ENCODE peak calls at places on chromosomes 2 and 18, in five cellular contexts. V, C, A, D and H are unnamed samples. For H3K4me1, the result is how much of the 10 kb centered on the place peaks cover.

GRCh38 chr2:192697880-192698279 is 503.1 kb upstream of the TMEFF2 start:
- DNase-seq in V (no peak), C (no peak), A (no peak), D (no peak), H (no peak)

GRCh38 chr2:188122983-188123382 is 168.7 kb upstream of the GULP1 start:
- DNase-seq in V (no peak), C (no peak), A (no peak), D (no peak), H (no peak)

GRCh38 chr2:64604929-64605550 is 48.7 kb downstream of the SERTAD2 start:
- DNase-seq in V (peak), C (no peak), A (peak), D (no peak), H (no peak)

GRCh38 chr2:241508240-241508509 is 209 bp downstream of the STK25 start:
- DNase-seq in V (no peak), C (no peak), A (no peak), D (no peak), H (no peak)

GRCh38 chr2:9771481-9772017 is 71.7 kb upstream of the TAF1B start:
- DNase-seq in V (no peak), C (no peak), A (peak), D (no peak), H (peak)

GRCh38 chr2:182132605-182133004 is 147.0 kb downstream of the PPP1R1C start:
- DNase-seq in V (no peak), C (no peak), A (peak), D (no peak), H (no peak)

GRCh38 chr18:8882632-8883408 is 177.5 kb downstream of the MTCL1 start:
- DNase-seq in V (peak), C (no peak), A (peak), D (no peak), H (peak)

GRCh38 chr2:152354069-152354755 is 19.2 kb downstream of the FMNL2 start:
- DNase-seq in V (no peak), C (no peak), A (no peak), D (no peak), H (no peak)

GRCh38 chr2:239765076-239765845 is 259.9 kb downstream of the NDUFA10 start:
- DNase-seq in V (no peak), C (no peak), A (no peak), D (no peak), H (no peak)

GRCh38 chr18:39611381-39612090 is 2045.9 kb upstream of the CELF4 start:
- DNase-seq in V (no peak), C (no peak), A (no peak), D (no peak), H (no peak)

GRCh38 chr18:59927246-59927825 is 27.5 kb downstream of the PMAIP1 start:
- DNase-seq in V (no peak), C (no peak), A (no peak), D (no peak), H (no peak)

GRCh38 chr18:53018791-53019190 is 678.8 kb downstream of the DCC start:
- DNase-seq in V (no peak), C (peak), A (no peak), D (no peak), H (no peak)

GRCh38 chr2:215702116-215702905 is 266.4 kb upstream of the FN1 start:
- DNase-seq in V (no peak), C (no peak), A (no peak), D (no peak), H (no peak)

GRCh38 chr2:240455227-240455718 is 19.8 kb downstream of the GPC1 start:
- DNase-seq in V (no peak), C (no peak), A (no peak), D (no peak), H (peak)

GRCh38 chr2:216665717-216666116 is 29.6 kb downstream of the IGFBP5 start:
- DNase-seq in V (peak), C (peak), A (no peak), D (no peak), H (no peak)

GRCh38 chr2:160252278-160252887 is 52.3 kb upstream of the ITGB6 start:
- DNase-seq in V (no peak), C (no peak), A (peak), D (no peak), H (no peak)

GRCh38 chr2:36338827-36339145 is 16.8 kb upstream of the CRIM1 start:
- DNase-seq in V (no peak), C (no peak), A (no peak), D (no peak), H (no peak)

GRCh38 chr2:170567427-170567826 is 147.7 kb upstream of the SP5 start:
- DNase-seq in V (peak), C (no peak), A (no peak), D (no peak), H (no peak)

GRCh38 chr18:45506951-45507350 is 108.3 kb upstream of the SLC14A2 start:
- DNase-seq in V (no peak), C (no peak), A (no peak), D (no peak), H (no peak)

GRCh38 chr2:219911541-219911940 is 284.1 kb downstream of the SLC4A3 start:
- DNase-seq in V (no peak), C (no peak), A (no peak), D (no peak), H (no peak)

GRCh38 chr2:33180915-33181314 is 234.2 kb downstream of the LTBP1 start:
- DNase-seq in V (no peak), C (no peak), A (no peak), D (no peak), H (no peak)

GRCh38 chr18:59690216-59691045 is 6.8 kb downstream of the CCBE1 start:
- DNase-seq in V (no peak), C (peak), A (peak), D (no peak), H (peak)

GRCh38 chr18:26460449-26461091 is 87.8 kb downstream of the KCTD1 start:
- DNase-seq in V (peak), C (no peak), A (no peak), D (no peak), H (no peak)

DNA sequence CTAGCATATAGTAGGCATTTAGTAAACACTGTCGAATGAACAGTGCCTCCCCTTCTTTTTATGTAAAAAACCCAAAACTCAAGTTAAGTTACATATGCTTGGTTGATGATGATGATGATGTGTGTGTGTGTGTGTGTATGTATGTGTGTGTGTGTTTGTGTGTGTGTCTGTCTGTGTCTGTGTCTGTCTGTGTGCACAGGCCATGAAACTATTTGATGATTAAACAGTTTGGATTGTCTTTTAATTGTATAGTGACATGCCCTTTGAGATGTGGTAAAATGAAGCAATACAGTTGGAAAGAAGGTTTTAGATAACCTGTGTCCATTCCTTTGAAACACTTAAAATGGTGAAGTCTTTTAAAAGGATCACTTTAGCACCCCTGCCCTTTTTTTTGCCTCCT is 105.6 kb downstream of the MAP4K4 start:
- DNase-seq in V (no peak), C (no peak), A (no peak), D (no peak), H (no peak)
- H3K4me1 ChIP-seq in V (under half), C (under half), A (under half), D (under half), H (under half)

GRCh38 chr18:75219684-75220083 is 9.1 kb downstream of the TSHZ1 start:
- DNase-seq in V (no peak), C (no peak), A (no peak), D (no peak), H (no peak)
- H3K4me1 ChIP-seq in V (under half), C (under half), A (under half), D (under half), H (under half)

GRCh38 chr2:78977661-78978145 is 47.8 kb upstream of the REG3G start:
- DNase-seq in V (no peak), C (no peak), A (no peak), D (no peak), H (no peak)

GRCh38 chr2:78980871-78981270 is 44.6 kb upstream of the REG3G start:
- DNase-seq in V (no peak), C (no peak), A (no peak), D (no peak), H (no peak)

GRCh38 chr2:78978340-78978739 is 47.2 kb upstream of the REG3G start:
- DNase-seq in V (no peak), C (peak), A (no peak), D (no peak), H (no peak)

GRCh38 chr2:78982638-78983330 is 42.7 kb upstream of the REG3G start:
- DNase-seq in V (no peak), C (no peak), A (no peak), D (no peak), H (no peak)

DNA sequence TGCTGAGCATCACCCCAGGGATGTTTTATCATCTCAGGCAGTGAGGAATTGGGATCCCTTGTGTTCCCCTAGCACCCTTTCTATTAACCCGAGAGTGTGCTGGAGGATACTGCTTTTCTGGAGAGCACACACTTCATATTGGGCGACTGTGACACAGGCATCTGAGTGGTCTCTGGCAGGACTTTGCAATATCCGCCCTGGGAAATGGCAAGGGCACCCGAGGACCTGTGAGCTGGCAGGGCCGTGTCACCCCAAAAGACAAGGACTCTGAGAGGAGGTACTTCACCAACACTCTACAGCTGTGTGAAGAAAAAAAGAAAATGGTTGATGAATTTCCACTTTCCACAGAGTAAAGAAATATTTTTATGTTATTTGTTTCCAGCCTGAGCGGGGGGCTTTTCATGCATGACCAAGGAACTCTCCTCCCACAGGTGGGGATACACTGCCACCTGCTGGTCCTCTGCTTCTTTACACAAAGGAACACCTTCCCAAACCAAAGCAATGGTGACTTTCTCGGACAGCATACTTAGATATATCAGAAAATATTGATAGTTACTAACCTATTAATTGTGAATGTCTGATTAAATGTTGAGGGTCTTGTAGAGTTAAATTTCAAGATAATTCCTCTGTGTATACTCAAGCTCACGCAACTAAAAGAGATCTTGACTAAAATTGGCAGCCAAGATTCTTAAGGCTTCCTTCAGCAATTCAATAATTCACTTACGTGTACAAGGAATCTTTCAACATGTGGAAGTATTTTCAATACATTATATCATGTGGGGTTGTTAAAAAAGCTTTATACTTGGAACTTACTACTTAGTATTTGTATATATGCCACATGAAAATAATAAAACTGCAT is 45.9 kb upstream of the REG3G start:
- DNase-seq in V (peak), C (peak), A (peak), D (no peak), H (peak)
- H3K4me1 ChIP-seq in V (under half), C (under half), A (under half), D (under half), H (under half)

DNA sequence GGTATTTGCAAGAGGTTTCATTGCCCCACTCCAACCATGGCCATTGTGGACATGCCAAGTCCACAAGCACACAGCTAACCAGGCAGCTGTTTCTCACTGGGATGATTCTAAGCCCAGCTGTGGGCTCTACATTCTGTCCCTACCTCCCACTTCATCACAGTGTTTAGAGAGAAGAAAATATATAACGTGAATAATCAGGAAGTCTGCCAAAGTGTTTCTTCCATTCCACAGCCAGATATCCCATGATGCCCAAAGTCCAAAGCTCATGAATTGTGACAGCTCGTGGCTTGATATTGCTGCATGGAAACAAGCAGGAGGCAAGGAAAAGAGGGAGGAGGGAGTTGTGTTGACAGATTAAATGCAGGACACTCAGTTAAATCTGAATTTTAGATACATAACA is 433.6 kb upstream of the GYPC start:
- DNase-seq in V (no peak), C (no peak), A (peak), D (no peak), H (no peak)
- H3K4me1 ChIP-seq in V (under half), C (under half), A (under half), D (under half), H (under half)